ENCODE peak calls at places on chromosomes 4 and X, in six cellular contexts. One of them, this sample, is unnamed.

GRCh38 chr4:112031712-112032328 is 113.4 kb upstream of the FAM241A start:
- DNase-seq in HCT116: peak; percentile 48
- DNase-seq in A549: peak; percentile 7
- DNase-seq in IMR-90: peak; percentile 50
- DNase-seq in HepG2: peak; percentile 25
- DNase-seq in K562: peak; percentile 41
- DNase-seq in this sample: peak; percentile 13

GRCh38 chrX:80808854-80809493 is 703 bp downstream of the BRWD3 start:
- DNase-seq in K562: no peak
- DNase-seq in IMR-90: no peak
- DNase-seq in A549: peak; percentile 6
- DNase-seq in HepG2: no peak
- DNase-seq in HCT116: no peak
- DNase-seq in this sample: no peak

GRCh38 chr4:176875441-176875930 is 82.8 kb upstream of the VEGFC start:
- DNase-seq in K562: no peak
- DNase-seq in IMR-90: no peak
- DNase-seq in HCT116: no peak
- DNase-seq in HepG2: no peak
- DNase-seq in A549: no peak
- DNase-seq in this sample: no peak

GRCh38 chr4:76626686-76627465 is 191.8 kb downstream of the SHROOM3 start:
- DNase-seq in IMR-90: peak; percentile 13
- DNase-seq in K562: no peak
- DNase-seq in A549: peak; percentile 20
- DNase-seq in HCT116: no peak
- DNase-seq in HepG2: peak; percentile 3
- DNase-seq in this sample: no peak

GRCh38 chr4:8238061-8238511 is 31.5 kb upstream of the HTRA3 start:
- DNase-seq in K562: no peak
- DNase-seq in HCT116: no peak
- DNase-seq in IMR-90: no peak
- DNase-seq in A549: no peak
- DNase-seq in HepG2: no peak
- DNase-seq in this sample: no peak

GRCh38 chr4:8035371-8035780 is 95.7 kb upstream of the AFAP1 start:
- DNase-seq in IMR-90: peak; percentile 51
- DNase-seq in A549: no peak
- DNase-seq in HepG2: no peak
- DNase-seq in K562: no peak
- DNase-seq in HCT116: no peak
- DNase-seq in this sample: no peak

GRCh38 chr4:185811509-185812364 is at the start of gene SORBS2:
- DNase-seq in HepG2: peak; percentile 81
- DNase-seq in HCT116: no peak
- DNase-seq in A549: no peak
- DNase-seq in K562: no peak
- DNase-seq in IMR-90: peak; percentile 25
- DNase-seq in this sample: peak; percentile 56

GRCh38 chr4:147638365-147638764 is 21.2 kb downstream of the TMEM184C start:
- DNase-seq in K562: no peak
- DNase-seq in IMR-90: no peak
- DNase-seq in A549: no peak
- DNase-seq in HepG2: no peak
- DNase-seq in HCT116: no peak
- DNase-seq in this sample: no peak

GRCh38 chrX:133726211-133726630 is 259.2 kb downstream of the GPC3 start:
- DNase-seq in K562: no peak
- DNase-seq in HepG2: peak; percentile 27
- DNase-seq in A549: peak; percentile 18
- DNase-seq in HCT116: peak; percentile 27
- DNase-seq in IMR-90: peak; percentile 73
- DNase-seq in this sample: no peak

GRCh38 chr4:128153795-128154194 is 92.7 kb downstream of the LARP1B start:
- DNase-seq in HCT116: no peak
- DNase-seq in K562: no peak
- DNase-seq in A549: no peak
- DNase-seq in IMR-90: no peak
- DNase-seq in HepG2: no peak
- DNase-seq in this sample: no peak

GRCh38 chr4:53465291-53465690 is 87.8 kb downstream of the FIP1L1 start:
- DNase-seq in IMR-90: peak; percentile 31
- DNase-seq in HepG2: no peak
- DNase-seq in HCT116: no peak
- DNase-seq in K562: no peak
- DNase-seq in A549: no peak
- DNase-seq in this sample: no peak

GRCh38 chr4:42390622-42391355 is 6.5 kb upstream of the SHISA3 start:
- DNase-seq in HepG2: no peak
- DNase-seq in IMR-90: no peak
- DNase-seq in K562: no peak
- DNase-seq in HCT116: no peak
- DNase-seq in A549: no peak
- DNase-seq in this sample: no peak

GRCh38 chrX:41723821-41724220 is at the start of gene GPR82:
- DNase-seq in HCT116: no peak
- DNase-seq in A549: no peak
- DNase-seq in HepG2: no peak
- DNase-seq in IMR-90: no peak
- DNase-seq in K562: no peak
- DNase-seq in this sample: no peak

GRCh38 chrX:130253916-130254315 is 14.8 kb downstream of the ZNF280C start:
- DNase-seq in IMR-90: no peak
- DNase-seq in K562: no peak
- DNase-seq in A549: no peak
- DNase-seq in HepG2: no peak
- DNase-seq in HCT116: no peak
- DNase-seq in this sample: no peak

GRCh38 chr4:84914686-84915395 is 51.6 kb downstream of the WDFY3 start:
- DNase-seq in HepG2: no peak
- DNase-seq in A549: no peak
- DNase-seq in HCT116: no peak
- DNase-seq in IMR-90: no peak
- DNase-seq in K562: no peak
- DNase-seq in this sample: no peak

GRCh38 chrX:13081385-13082285 is 37.2 kb upstream of the FAM9C start:
- DNase-seq in HCT116: no peak
- DNase-seq in A549: no peak
- DNase-seq in IMR-90: peak; percentile 54
- DNase-seq in HepG2: no peak
- DNase-seq in K562: no peak
- DNase-seq in this sample: peak; percentile 77

GRCh38 chr4:140037353-140038030 is 116.5 kb downstream of the MAML3 start:
- DNase-seq in A549: peak; percentile 64
- DNase-seq in K562: no peak
- DNase-seq in HCT116: no peak
- DNase-seq in IMR-90: peak; percentile 97
- DNase-seq in HepG2: peak; percentile 77
- DNase-seq in this sample: no peak

GRCh38 chr4:53221832-53222480 is 143.9 kb downstream of the SCFD2 start:
- DNase-seq in K562: no peak
- DNase-seq in IMR-90: no peak
- DNase-seq in HCT116: no peak
- DNase-seq in HepG2: no peak
- DNase-seq in A549: no peak
- DNase-seq in this sample: no peak

GRCh38 chr4:10296730-10297129 is 160.5 kb downstream of the ZNF518B start:
- DNase-seq in A549: no peak
- DNase-seq in HepG2: no peak
- DNase-seq in IMR-90: no peak
- DNase-seq in K562: no peak
- DNase-seq in HCT116: no peak
- DNase-seq in this sample: no peak

GRCh38 chr4:87853108-87853507 is 20.3 kb downstream of the MEPE start:
- DNase-seq in K562: no peak
- DNase-seq in A549: peak; percentile 15
- DNase-seq in HepG2: peak; percentile 60
- DNase-seq in IMR-90: peak; percentile 51
- DNase-seq in HCT116: peak; percentile 45
- DNase-seq in this sample: no peak

GRCh38 chr4:172826866-172827265 is 341.7 kb upstream of the GALNT7 start:
- DNase-seq in A549: no peak
- DNase-seq in HCT116: no peak
- DNase-seq in IMR-90: no peak
- DNase-seq in HepG2: no peak
- DNase-seq in K562: no peak
- DNase-seq in this sample: no peak

GRCh38 chr4:184644553-184645307 is 4.5 kb downstream of the CASP3 start:
- DNase-seq in HCT116: no peak
- DNase-seq in K562: no peak
- DNase-seq in IMR-90: peak; percentile 40
- DNase-seq in A549: no peak
- DNase-seq in HepG2: no peak
- DNase-seq in this sample: no peak

GRCh38 chr4:122798101-122798500 is 28.5 kb upstream of the FGF2 start:
- DNase-seq in K562: peak; percentile 46
- DNase-seq in HepG2: peak; percentile 13
- DNase-seq in A549: peak; percentile 24
- DNase-seq in HCT116: no peak
- DNase-seq in IMR-90: peak; percentile 94
- DNase-seq in this sample: no peak

GRCh38 chr4:114005569-114006442 is 26.4 kb upstream of the ARSJ start:
- DNase-seq in A549: no peak
- DNase-seq in HepG2: no peak
- DNase-seq in IMR-90: peak; percentile 82
- DNase-seq in HCT116: no peak
- DNase-seq in K562: no peak
- DNase-seq in this sample: no peak
- TF ChIP-seq CEBPB in A549: no peak
- TF ChIP-seq CEBPB in HepG2: peak; percentile 61
- TF ChIP-seq CEBPB in IMR-90: peak; percentile 88
- TF ChIP-seq CEBPB in HCT116: no peak
- TF ChIP-seq CEBPB in K562: peak; percentile 32
- TF ChIP-seq CEBPB in this sample: no peak

GRCh38 chrX:24427747-24428019 is 37.4 kb upstream of the PDK3 start:
- DNase-seq in HepG2: no peak
- DNase-seq in IMR-90: no peak
- DNase-seq in A549: no peak
- DNase-seq in HCT116: no peak
- DNase-seq in K562: no peak
- DNase-seq in this sample: no peak

GRCh38 chrX:24426921-24427746 is 38.0 kb upstream of the PDK3 start:
- DNase-seq in HCT116: no peak
- DNase-seq in HepG2: peak; percentile 5
- DNase-seq in K562: no peak
- DNase-seq in A549: no peak
- DNase-seq in IMR-90: no peak
- DNase-seq in this sample: no peak

GRCh38 chrX:24425806-24426205 is 39.3 kb upstream of the PDK3 start:
- DNase-seq in A549: no peak
- DNase-seq in HepG2: no peak
- DNase-seq in K562: no peak
- DNase-seq in IMR-90: no peak
- DNase-seq in HCT116: no peak
- DNase-seq in this sample: no peak

GRCh38 chrX:24424948-24425347 is 40.1 kb upstream of the PDK3 start:
- DNase-seq in K562: no peak
- DNase-seq in A549: no peak
- DNase-seq in HepG2: no peak
- DNase-seq in HCT116: no peak
- DNase-seq in IMR-90: peak; percentile 22
- DNase-seq in this sample: no peak

DNA sequence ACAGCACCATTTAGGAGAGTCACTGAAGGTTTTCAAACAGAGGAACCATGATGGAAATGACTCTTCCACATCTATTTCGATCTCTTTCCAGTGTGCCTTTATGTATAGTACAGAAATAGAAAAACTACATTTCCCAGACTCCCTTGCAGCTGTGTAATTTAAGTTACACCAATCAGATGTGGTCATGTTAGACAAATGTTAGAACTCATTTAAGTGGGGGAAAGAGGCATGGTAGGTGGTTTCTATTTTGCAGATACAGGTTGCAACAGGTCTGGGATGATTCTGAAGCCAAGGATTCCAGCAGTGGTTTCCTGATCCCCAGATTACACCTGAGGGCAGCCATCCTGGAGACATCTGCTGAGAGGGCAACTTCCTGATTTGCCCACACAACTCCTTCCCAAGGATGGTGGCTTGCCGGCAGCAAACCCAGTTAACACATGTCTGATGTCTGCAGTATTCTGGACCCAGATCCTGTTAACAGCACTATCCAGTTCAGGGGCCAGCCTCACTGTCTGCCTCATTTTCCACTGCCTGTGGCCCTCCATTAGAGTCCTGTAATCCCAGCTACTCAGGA is 38.7 kb upstream of the PDK3 start:
- DNase-seq in HepG2: peak; percentile 29
- DNase-seq in HCT116: no peak
- DNase-seq in K562: peak; percentile 10
- DNase-seq in A549: no peak
- DNase-seq in IMR-90: peak; percentile 12
- DNase-seq in this sample: no peak
- TF ChIP-seq CEBPB in HepG2: no peak
- TF ChIP-seq CEBPB in HCT116: no peak
- TF ChIP-seq CEBPB in K562: no peak
- TF ChIP-seq CEBPB in A549: no peak
- TF ChIP-seq CEBPB in IMR-90: no peak
- TF ChIP-seq CEBPB in this sample: no peak

GRCh38 chrX:103610282-103610681 is 2.5 kb downstream of the TCEAL3 start:
- DNase-seq in HepG2: no peak
- DNase-seq in A549: no peak
- DNase-seq in HCT116: no peak
- DNase-seq in K562: no peak
- DNase-seq in IMR-90: no peak
- DNase-seq in this sample: no peak

GRCh38 chrX:103613362-103613761 is 5.6 kb downstream of the TCEAL3 start:
- DNase-seq in HepG2: no peak
- DNase-seq in K562: no peak
- DNase-seq in IMR-90: peak; percentile 72
- DNase-seq in HCT116: no peak
- DNase-seq in A549: no peak
- DNase-seq in this sample: no peak

GRCh38 chrX:103607385-103608304 is at the start of gene TCEAL3:
- DNase-seq in K562: no peak
- DNase-seq in IMR-90: peak; percentile 26
- DNase-seq in HCT116: no peak
- DNase-seq in A549: peak; percentile 15
- DNase-seq in HepG2: no peak
- DNase-seq in this sample: no peak

GRCh38 chrX:103608305-103608963 is 671 bp downstream of the TCEAL3 start:
- DNase-seq in K562: no peak
- DNase-seq in HepG2: no peak
- DNase-seq in IMR-90: no peak
- DNase-seq in HCT116: no peak
- DNase-seq in A549: no peak
- DNase-seq in this sample: no peak
- TF ChIP-seq CEBPB in K562: no peak
- TF ChIP-seq CEBPB in HepG2: no peak
- TF ChIP-seq CEBPB in IMR-90: no peak
- TF ChIP-seq CEBPB in HCT116: no peak
- TF ChIP-seq CEBPB in A549: no peak
- TF ChIP-seq CEBPB in this sample: no peak

DNA sequence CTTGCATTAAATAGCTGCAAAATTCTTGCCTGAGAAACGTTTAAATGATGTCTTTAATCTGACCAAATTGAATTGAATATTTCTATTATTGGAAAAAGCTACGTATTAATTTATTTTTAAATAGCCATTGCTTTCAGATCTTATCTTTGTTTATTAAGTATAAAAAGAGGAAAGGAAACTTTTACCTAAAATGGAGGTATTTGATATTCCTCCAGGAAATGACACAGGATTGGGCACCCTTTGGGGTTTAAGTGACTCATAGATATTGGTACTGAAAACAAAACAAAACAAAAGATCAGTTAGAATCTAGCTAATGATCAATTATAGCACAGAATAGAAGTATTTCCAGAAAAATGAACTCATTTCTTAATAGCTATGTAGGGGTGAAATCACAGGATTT is 34.1 kb downstream of the PLS3 start:
- DNase-seq in IMR-90: no peak
- DNase-seq in HepG2: no peak
- DNase-seq in A549: no peak
- DNase-seq in HCT116: no peak
- DNase-seq in K562: no peak
- DNase-seq in this sample: no peak
- TF ChIP-seq CEBPB in IMR-90: no peak
- TF ChIP-seq CEBPB in HepG2: no peak
- TF ChIP-seq CEBPB in A549: no peak
- TF ChIP-seq CEBPB in HCT116: no peak
- TF ChIP-seq CEBPB in K562: no peak
- TF ChIP-seq CEBPB in this sample: no peak